ENCODE peak calls at places on chromosome 15, in nine cellular contexts. I, Z, W, P, E, D, B, T and K are unnamed samples.

GRCh38 chr15:70147178-70147760 is 49.6 kb upstream of the TLE3 start:
- DNase-seq in I (no peak), Z (no peak), P (no peak), E (no peak), D (no peak), T (no peak), W (no peak), B (no peak), K (no peak)

GRCh38 chr15:40759961-40760360 is 3.9 kb upstream of the GCHFR start:
- DNase-seq in P (no peak), Z (no peak), T (no peak), W (no peak), B (no peak), I (no peak), D (no peak), E (no peak), K (no peak)

GRCh38 chr15:51672100-51672731 is 9.1 kb upstream of the SCG3 start:
- DNase-seq in W (no peak), P (no peak), B (no peak), I (no peak), Z (no peak), T (no peak), D (peak), E (no peak), K (no peak)

GRCh38 chr15:84937144-84937543 is 44.5 kb upstream of the PDE8A start:
- DNase-seq in P (no peak), W (no peak), E (no peak), T (no peak), Z (peak), B (no peak), D (no peak), I (no peak), K (peak)

GRCh38 chr15:43776718-43777292 is at the start of gene ELL3:
- DNase-seq in P (peak), E (peak), T (no peak), I (peak), B (peak), Z (peak), W (no peak), D (peak), K (peak)

GRCh38 chr15:32738677-32739076 is 20.9 kb downstream of the GREM1 start:
- DNase-seq in I (no peak), T (no peak), Z (no peak), P (no peak), E (no peak), W (no peak), B (no peak), D (no peak), K (no peak)

GRCh38 chr15:35308802-35309201 is 223.7 kb upstream of the NANOGP8 start:
- DNase-seq in I (peak), B (no peak), W (peak), D (no peak), T (peak), P (no peak), E (peak), Z (peak), K (peak)

GRCh38 chr15:51888593-51889195 is 59.2 kb downstream of the TMOD3 start:
- DNase-seq in W (no peak), E (no peak), P (no peak), Z (peak), I (no peak), T (no peak), D (no peak), B (peak), K (peak)

GRCh38 chr15:85704021-85704420 is 90.7 kb downstream of the KLHL25 start:
- DNase-seq in E (no peak), T (no peak), P (no peak), Z (peak), D (no peak), W (no peak), I (no peak), B (no peak), K (no peak)

GRCh38 chr15:82146990-82147461 is 101.2 kb upstream of the MEX3B start:
- DNase-seq in B (peak), I (no peak), T (no peak), D (no peak), W (peak), Z (peak), E (no peak), P (no peak), K (no peak)

GRCh38 chr15:98292442-98293240 is 332.1 kb downstream of the ARRDC4 start:
- DNase-seq in W (no peak), D (peak), I (no peak), Z (peak), P (peak), T (no peak), B (peak), E (no peak), K (peak)

GRCh38 chr15:60555291-60555690 is 76.3 kb upstream of the ICE2 start:
- DNase-seq in B (no peak), E (no peak), P (no peak), T (no peak), W (no peak), I (peak), Z (no peak), D (no peak), K (peak)

GRCh38 chr15:51108933-51109550 is 14.3 kb upstream of the TNFAIP8L3 start:
- DNase-seq in B (no peak), Z (peak), P (no peak), T (peak), D (no peak), I (no peak), W (peak), E (no peak), K (no peak)

GRCh38 chr15:67033521-67033920 is 31.9 kb upstream of the SMAD3 start:
- DNase-seq in P (no peak), E (peak), D (no peak), I (no peak), B (no peak), Z (no peak), W (no peak), T (no peak), K (no peak)

GRCh38 chr15:70494861-70495571 is 268.3 kb downstream of the UACA start:
- DNase-seq in D (no peak), B (peak), W (peak), E (no peak), I (no peak), T (peak), P (peak), Z (peak), K (no peak)

GRCh38 chr15:53910236-53910849 is 67.9 kb upstream of the UNC13C start:
- DNase-seq in E (no peak), I (no peak), D (no peak), T (no peak), W (no peak), B (peak), Z (no peak), P (no peak), K (peak)

GRCh38 chr15:83289160-83289559 is 4.7 kb upstream of the BNC1 start:
- DNase-seq in P (no peak), W (peak), D (no peak), B (no peak), I (no peak), T (no peak), E (no peak), Z (peak), K (no peak)

GRCh38 chr15:83340087-83340486 is 55.6 kb upstream of the BNC1 start:
- DNase-seq in W (no peak), Z (no peak), E (no peak), P (no peak), T (no peak), I (no peak), B (no peak), D (no peak), K (no peak)

GRCh38 chr15:78298983-78299301 is 467 bp downstream of the SKIC8 start:
- DNase-seq in I (no peak), P (no peak), B (peak), E (no peak), T (no peak), Z (peak), W (no peak), D (no peak), K (peak)

GRCh38 chr15:69170597-69170996 is 10.2 kb downstream of the GLCE start:
- DNase-seq in P (no peak), T (no peak), Z (no peak), I (peak), E (no peak), B (no peak), D (no peak), W (no peak), K (peak)

GRCh38 chr15:95134306-95135100 is 903.1 kb downstream of the MCTP2 start:
- DNase-seq in I (no peak), E (no peak), D (no peak), W (peak), T (peak), Z (no peak), P (no peak), B (no peak), K (no peak)

GRCh38 chr15:60859996-60860494 is 369.1 kb downstream of the RORA start:
- DNase-seq in D (no peak), E (no peak), T (peak), W (peak), I (no peak), P (no peak), B (no peak), Z (peak), K (no peak)

GRCh38 chr15:35379972-35380371 is 166.0 kb downstream of the DPH6 start:
- DNase-seq in B (no peak), E (no peak), I (no peak), D (no peak), Z (no peak), T (no peak), P (no peak), W (no peak), K (no peak)

GRCh38 chr15:42273900-42274692 is 863 bp upstream of the TMEM87A start:
- DNase-seq in Z (peak), I (peak), E (peak), D (no peak), T (no peak), B (peak), P (peak), W (peak), K (peak)

GRCh38 chr15:40093224-40093842 is 15.3 kb downstream of the BMF start:
- DNase-seq in P (no peak), T (no peak), E (no peak), Z (peak), W (no peak), D (no peak), I (no peak), B (no peak), K (peak)

GRCh38 chr15:67601008-67601620 is 58.6 kb downstream of the MAP2K5 start:
- DNase-seq in D (no peak), I (no peak), P (no peak), Z (peak), E (no peak), B (no peak), W (no peak), T (no peak), K (no peak)

GRCh38 chr15:70722266-70723123 is 40.9 kb downstream of the UACA start:
- DNase-seq in I (peak), E (no peak), Z (peak), P (no peak), D (no peak), T (no peak), W (no peak), B (peak), K (peak)

GRCh38 chr15:33200903-33201302 is 6.4 kb upstream of the FMN1 start:
- DNase-seq in P (no peak), E (no peak), D (no peak), Z (no peak), I (no peak), T (no peak), B (no peak), W (no peak), K (no peak)

GRCh38 chr15:63372018-63372705 is 9.5 kb downstream of the CA12 start:
- DNase-seq in E (peak), I (no peak), W (peak), D (no peak), Z (peak), T (peak), P (peak), B (peak), K (no peak)

GRCh38 chr15:91113036-91113435 is 13.0 kb downstream of the SV2B start:
- DNase-seq in E (no peak), W (no peak), T (no peak), B (no peak), Z (no peak), D (no peak), P (no peak), I (no peak), K (no peak)

GRCh38 chr15:94346272-94346671 is 114.9 kb downstream of the MCTP2 start:
- DNase-seq in T (no peak), D (no peak), B (no peak), W (no peak), I (peak), Z (peak), E (no peak), P (no peak), K (no peak)